ENCODE peak calls at places on chromosomes 3 and 15, in six cellular contexts. D is astrocyte, S is K562, H is MM.1S, Y is fibroblast of lung, Q is PC-9. C is an unnamed sample.

GRCh38 chr15:28913171-28913765 is 27.5 kb downstream of the APBA2 start:
- DNase-seq in D (no peak), S (no peak), H (no peak), Y (no peak), Q (no peak), C (no peak)

GRCh38 chr3:37179144-37179967 is 5.0 kb upstream of the LRRFIP2 start:
- DNase-seq in D (no peak), S (no peak), H (no peak), Y (no peak), Q (no peak), C (no peak)

GRCh38 chr3:30516238-30516637 is 90.2 kb upstream of the TGFBR2 start:
- DNase-seq in D (peak), S (no peak), H (no peak), Y (peak), Q (no peak), C (no peak)

GRCh38 chr15:80595391-80595790 is 99.7 kb upstream of the ABHD17C start:
- DNase-seq in D (no peak), S (no peak), H (no peak), Y (peak), Q (no peak), C (no peak)

GRCh38 chr15:70932397-70932796 is 39.8 kb downstream of the LRRC49 start:
- DNase-seq in D (no peak), S (no peak), H (no peak), Y (no peak), Q (no peak), C (no peak)

GRCh38 chr3:157087398-157088132 is 72.4 kb downstream of the CCNL1 start:
- DNase-seq in D (peak), S (no peak), H (peak), Y (peak), Q (peak), C (no peak)

GRCh38 chr15:100686725-100687488 is 84.5 kb downstream of the ASB7 start:
- DNase-seq in D (peak), S (no peak), H (no peak), Y (peak), Q (no peak), C (no peak)

GRCh38 chr3:189629803-189630455 is 1.3 kb upstream of the TP63 start:
- DNase-seq in D (no peak), S (no peak), H (no peak), Y (peak), Q (no peak), C (no peak)

GRCh38 chr3:2446146-2446545 is 347.5 kb downstream of the CNTN4 start:
- DNase-seq in D (no peak), S (no peak), H (no peak), Y (no peak), Q (no peak), C (no peak)

GRCh38 chr15:43439268-43439667 is 53.7 kb downstream of the TP53BP1 start:
- DNase-seq in D (no peak), S (no peak), H (no peak), Y (no peak), Q (no peak), C (no peak)

GRCh38 chr15:50162988-50163718 is 18.8 kb upstream of the SLC27A2 start:
- DNase-seq in D (peak), S (no peak), H (no peak), Y (no peak), Q (no peak), C (no peak)

GRCh38 chr3:141231923-141232861 is 567 bp downstream of the PXYLP1 start:
- DNase-seq in D (no peak), S (peak), H (peak), Y (no peak), Q (peak), C (no peak)

GRCh38 chr15:42707873-42708544 is 28.9 kb downstream of the CDAN1 start:
- DNase-seq in D (no peak), S (no peak), H (no peak), Y (no peak), Q (no peak), C (no peak)

GRCh38 chr3:129344540-129345220 is 66.0 kb downstream of the HMCES start:
- DNase-seq in D (no peak), S (peak), H (no peak), Y (no peak), Q (peak), C (no peak)

GRCh38 chr3:79369306-79369705 is 398.5 kb downstream of the ROBO1 start:
- DNase-seq in D (no peak), S (no peak), H (no peak), Y (peak), Q (no peak), C (no peak)

GRCh38 chr3:62718011-62718410 is 157.2 kb downstream of the CADPS start:
- DNase-seq in D (peak), S (no peak), H (no peak), Y (no peak), Q (no peak), C (peak)

GRCh38 chr3:186035277-186035676 is 73.6 kb downstream of the ETV5 start:
- DNase-seq in D (no peak), S (no peak), H (no peak), Y (peak), Q (no peak), C (no peak)

GRCh38 chr15:52466134-52466701 is 62.5 kb downstream of the MYO5A start:
- DNase-seq in D (no peak), S (no peak), H (peak), Y (no peak), Q (no peak), C (no peak)

GRCh38 chr3:50445919-50446318 is 57.5 kb downstream of the CACNA2D2 start:
- DNase-seq in D (no peak), S (no peak), H (no peak), Y (no peak), Q (no peak), C (no peak)

GRCh38 chr3:56304069-56304468 is 164.2 kb downstream of the ERC2 start:
- DNase-seq in D (no peak), S (no peak), H (no peak), Y (no peak), Q (no peak), C (no peak)

GRCh38 chr3:56309465-56309864 is 158.8 kb downstream of the ERC2 start:
- DNase-seq in D (no peak), S (no peak), H (no peak), Y (no peak), Q (no peak), C (no peak)

GRCh38 chr3:56302417-56302816 is 165.8 kb downstream of the ERC2 start:
- DNase-seq in D (no peak), S (no peak), H (no peak), Y (no peak), Q (no peak), C (no peak)

DNA sequence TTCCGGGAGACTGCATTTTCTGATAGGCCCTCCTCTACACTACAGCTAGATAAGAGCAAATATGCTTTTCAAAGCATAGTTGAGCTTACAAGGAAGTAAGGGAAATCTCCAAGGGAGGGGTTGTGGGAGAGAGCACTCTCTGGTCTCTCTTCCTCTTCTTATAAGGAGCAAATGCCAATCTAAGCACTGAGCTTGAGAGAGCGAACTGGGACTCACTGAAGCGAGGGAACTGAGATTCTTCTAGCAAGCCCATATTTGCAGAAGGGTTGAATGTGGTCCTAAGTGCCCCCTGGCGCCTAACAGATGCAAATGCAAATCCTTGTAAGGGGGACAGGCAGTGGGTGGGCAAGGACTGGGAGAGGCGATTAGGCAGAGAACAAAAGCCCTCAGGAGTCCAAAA is 164.8 kb downstream of the ERC2 start:
- DNase-seq in D (peak), S (peak), H (peak), Y (peak), Q (peak), C (no peak)
- TF ChIP-seq CTCF in D (peak), S (peak), H (peak), Y (peak), Q (peak), C (peak)

GRCh38 chr3:56468184-56469106 is at the start of gene ERC2:
- DNase-seq in D (peak), S (peak), H (no peak), Y (peak), Q (no peak), C (no peak)
- TF ChIP-seq EZH2 in D (no peak), S (no peak), H (no peak), Y (no peak), Q (no peak), C (no peak)

DNA sequence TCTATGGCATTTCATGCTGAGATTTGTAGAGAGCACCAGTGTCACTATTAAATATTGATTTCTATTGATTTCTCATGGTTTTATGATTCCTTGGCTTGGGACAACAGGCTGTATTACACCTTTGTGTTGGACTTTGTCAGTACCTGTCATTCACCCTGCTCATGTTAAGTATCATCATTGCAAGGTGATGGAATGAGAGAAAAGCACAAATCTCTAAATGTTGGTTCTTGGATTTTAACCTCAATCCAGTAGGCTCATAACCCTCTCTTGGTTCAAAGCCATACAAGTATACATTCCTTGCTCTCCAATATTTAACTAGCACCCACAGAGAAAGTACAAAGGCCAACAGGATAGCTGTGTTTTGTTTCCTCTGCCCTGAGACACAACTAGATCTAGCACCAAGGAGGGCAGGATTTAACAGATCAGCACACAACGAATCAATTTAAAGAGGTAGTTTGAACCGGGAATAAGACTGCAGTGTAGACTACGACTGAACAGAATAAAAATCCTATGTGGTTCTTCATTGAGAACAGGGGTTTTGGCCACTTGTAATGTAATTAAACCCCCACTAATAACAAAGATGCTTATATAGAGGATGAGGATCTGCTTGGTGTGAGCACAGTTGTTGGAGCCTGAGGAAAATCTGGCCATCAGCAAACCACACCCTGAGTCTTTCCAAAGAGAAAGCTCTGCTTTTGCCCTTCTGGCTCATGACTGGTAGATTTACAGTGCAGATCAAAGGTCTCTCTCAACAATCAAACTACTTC is 78.0 kb upstream of the TNFSF10 start:
- DNase-seq in D (no peak), S (no peak), H (no peak), Y (no peak), Q (no peak), C (no peak)
- TF ChIP-seq CTCF in D (no peak), S (no peak), H (no peak), Y (no peak), Q (no peak), C (no peak)

GRCh38 chr15:90530250-90531051 is 728 bp downstream of the CRTC3 start:
- DNase-seq in D (peak), S (peak), H (peak), Y (peak), Q (peak), C (no peak)

GRCh38 chr15:90529008-90529368 is 735 bp upstream of the CRTC3 start:
- DNase-seq in D (no peak), S (no peak), H (no peak), Y (no peak), Q (no peak), C (no peak)

GRCh38 chr15:90531147-90531546 is 1.4 kb downstream of the CRTC3 start:
- DNase-seq in D (no peak), S (peak), H (no peak), Y (no peak), Q (no peak), C (no peak)

GRCh38 chr15:90535254-90535653 is 5.5 kb downstream of the CRTC3 start:
- DNase-seq in D (no peak), S (peak), H (no peak), Y (no peak), Q (no peak), C (no peak)

DNA sequence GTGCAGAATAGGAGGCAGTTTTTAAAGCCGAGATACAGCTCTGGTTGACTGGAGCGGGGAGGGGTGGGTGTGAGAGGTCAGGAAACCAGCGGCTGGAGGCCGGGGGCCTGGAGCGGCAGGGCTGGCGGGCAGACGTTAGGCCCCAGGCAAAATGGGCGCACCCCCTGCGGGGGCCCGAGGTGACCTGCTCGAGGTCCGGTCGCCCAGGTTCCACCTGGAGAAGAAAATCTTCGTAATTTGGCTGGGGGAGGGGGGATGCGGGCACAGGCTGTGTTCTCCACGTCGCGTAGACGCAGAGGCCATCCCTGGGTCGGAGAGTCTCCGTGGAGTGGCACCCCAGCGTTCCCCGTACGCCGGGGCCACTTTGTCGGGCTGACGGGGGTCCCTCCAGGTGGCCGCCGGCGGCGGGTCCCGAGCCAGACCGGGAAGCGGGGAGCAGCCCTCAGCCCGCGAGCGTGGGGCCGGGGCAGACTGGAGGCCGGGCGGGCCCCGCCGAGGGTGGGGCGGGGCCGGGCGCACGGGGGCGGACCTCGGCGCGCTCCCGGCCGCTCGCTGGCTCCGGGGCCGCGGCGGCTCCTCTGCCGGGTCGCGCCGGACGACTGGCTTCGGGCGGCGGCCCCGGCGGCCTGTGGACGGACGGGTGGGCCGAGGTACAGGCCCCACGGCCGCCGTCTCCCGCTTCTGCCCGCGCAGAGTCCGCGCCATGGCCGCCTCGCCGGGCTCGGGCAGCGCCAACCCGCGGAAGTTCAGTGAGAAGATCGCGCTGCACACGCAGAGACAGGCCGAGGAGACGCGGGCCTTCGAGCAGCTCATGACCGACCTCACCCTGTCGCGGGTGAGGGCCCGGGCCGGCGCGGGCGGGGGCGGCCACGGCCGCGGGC is at the start of gene CRTC3:
- DNase-seq in D (peak), S (peak), H (peak), Y (peak), Q (peak), C (no peak)
- TF ChIP-seq EZH2 in D (no peak), S (no peak), H (no peak), Y (no peak), Q (no peak), C (no peak)

DNA sequence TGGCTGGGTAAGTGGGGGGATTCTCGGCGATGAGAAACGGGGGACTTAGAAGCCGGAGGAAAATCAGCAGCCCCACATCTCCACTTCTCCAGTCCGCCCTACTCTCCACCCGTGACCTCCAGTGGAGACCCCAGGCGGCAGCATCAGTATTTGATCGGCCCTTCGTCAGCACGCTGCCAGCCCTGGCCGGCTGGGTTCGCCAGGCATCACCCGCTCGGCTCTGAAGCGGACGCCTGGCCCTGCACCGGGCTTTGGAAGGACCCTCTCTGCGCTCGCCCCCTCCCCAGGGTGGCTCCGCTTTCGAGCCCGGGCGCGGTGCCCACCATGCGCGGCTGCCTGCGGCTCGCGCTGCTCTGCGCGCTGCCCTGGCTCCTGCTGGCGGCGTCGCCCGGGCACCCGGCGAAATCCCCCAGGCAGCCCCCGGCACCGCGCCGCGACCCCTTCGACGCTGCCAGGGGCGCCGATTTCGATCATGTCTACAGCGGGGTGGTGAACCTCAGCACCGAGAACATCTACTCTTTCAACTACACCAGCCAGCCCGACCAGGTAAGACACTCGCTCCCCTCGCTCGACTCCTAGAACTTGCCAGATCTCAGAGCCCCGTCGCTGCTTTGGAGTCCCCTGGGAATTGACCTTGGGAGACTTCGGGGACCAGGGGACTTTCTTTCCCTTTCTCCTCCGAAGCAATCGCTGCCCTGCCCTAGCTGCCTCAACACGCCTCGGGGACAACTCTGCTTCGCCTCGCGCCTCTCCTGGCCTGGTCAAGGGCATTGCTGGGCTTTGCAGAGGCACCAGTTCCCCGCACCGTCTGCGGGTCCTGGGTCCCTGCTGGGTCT is 561 bp downstream of the SIDT1 start:
- DNase-seq in D (no peak), S (no peak), H (peak), Y (no peak), Q (no peak), C (no peak)
- TF ChIP-seq CTCF in D (no peak), S (no peak), H (peak), Y (peak), Q (no peak), C (no peak)

GRCh38 chr15:90348456-90348855 is 3.6 kb upstream of the ZNF774 start:
- DNase-seq in D (no peak), S (no peak), H (no peak), Y (no peak), Q (no peak), C (no peak)
- TF ChIP-seq EZH2 in D (no peak), S (no peak), H (no peak), Y (no peak), Q (no peak), C (no peak)

GRCh38 chr3:150504473-150504872 is 41.8 kb downstream of the SERP1 start:
- DNase-seq in D (no peak), S (no peak), H (no peak), Y (no peak), Q (no peak), C (no peak)

GRCh38 chr3:150508401-150508800 is 37.9 kb downstream of the SERP1 start:
- DNase-seq in D (no peak), S (no peak), H (no peak), Y (no peak), Q (no peak), C (no peak)

GRCh38 chr3:150497956-150498355 is 48.3 kb downstream of the SERP1 start:
- DNase-seq in D (peak), S (peak), H (no peak), Y (peak), Q (peak), C (no peak)

GRCh38 chr3:150503402-150504099 is 42.7 kb downstream of the SERP1 start:
- DNase-seq in D (no peak), S (peak), H (no peak), Y (no peak), Q (no peak), C (no peak)
- TF ChIP-seq CTCF in D (no peak), S (peak), H (no peak), Y (no peak), Q (no peak), C (no peak)

GRCh38 chr15:40843885-40844542 is at the start of gene SPINT1:
- DNase-seq in D (no peak), S (peak), H (peak), Y (no peak), Q (peak), C (peak)
- TF ChIP-seq EZH2 in D (peak), S (no peak), H (no peak), Y (no peak), Q (no peak), C (no peak)

DNA sequence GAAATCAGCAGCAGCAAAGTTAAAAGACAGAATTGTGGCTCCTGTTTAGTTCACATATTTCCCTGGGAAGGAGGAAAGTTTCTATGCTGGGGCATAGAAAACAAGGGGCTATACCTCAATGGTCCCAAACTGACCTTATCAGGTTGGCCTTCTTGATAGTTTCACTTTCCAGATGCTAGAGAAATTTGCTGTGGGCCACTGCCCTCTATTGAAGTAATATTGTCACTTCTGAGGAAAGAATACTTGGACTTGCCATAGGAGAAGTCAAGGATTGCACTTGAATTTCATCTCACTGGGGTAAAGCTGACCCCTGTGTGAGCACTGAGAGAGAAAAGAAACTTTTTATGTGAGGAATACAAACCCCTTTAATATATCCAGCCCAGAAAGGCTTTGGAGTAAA is 49.3 kb upstream of the XCR1 start:
- DNase-seq in D (no peak), S (no peak), H (peak), Y (peak), Q (no peak), C (no peak)
- TF ChIP-seq CTCF in D (no peak), S (peak), H (peak), Y (peak), Q (peak), C (peak)